ENCODE peak calls at places on chromosomes 13 and 19, in four cellular contexts. L is fibroblast of lung, N is body of pancreas, E is DND-41. A is an unnamed sample. For H3K4me1, the result is how much of the 10 kb centered on the place peaks cover.

GRCh38 chr19:33804021-33804799 is 7.5 kb downstream of the KCTD15 start:
- DNase-seq in E (no peak), N (peak), L (peak), A (no peak)

GRCh38 chr19:42273407-42274064 is 4.5 kb downstream of the CIC start:
- DNase-seq in L (no peak), E (no peak), N (no peak), A (no peak)

GRCh38 chr13:51645154-51645650 is 60.9 kb downstream of the WDFY2 start:
- DNase-seq in L (peak), N (no peak), E (peak), A (no peak)

GRCh38 chr19:8611391-8611883 is 922 bp upstream of the ADAMTS10 start:
- DNase-seq in N (no peak), E (peak), L (no peak), A (no peak)

GRCh38 chr19:40862785-40863184 is 12.5 kb upstream of the CYP2A6 start:
- DNase-seq in E (no peak), N (no peak), L (peak), A (no peak)

GRCh38 chr19:55305491-55305890 is 19.6 kb downstream of the TMEM150B start:
- DNase-seq in N (peak), E (peak), L (peak), A (peak)

GRCh38 chr19:10516671-10517286 is 468 bp downstream of the S1PR5 start:
- DNase-seq in E (no peak), L (no peak), N (peak), A (no peak)

GRCh38 chr13:46726347-46726746 is 70.6 kb downstream of the ESD start:
- DNase-seq in N (no peak), E (no peak), L (no peak), A (no peak)

GRCh38 chr19:48230555-48231129 is 25.1 kb downstream of the CARD8 start:
- DNase-seq in N (no peak), E (peak), L (no peak), A (no peak)

GRCh38 chr19:40662925-40663711 is 27.3 kb downstream of the NUMBL start:
- DNase-seq in E (peak), L (peak), N (peak), A (peak)

DNA sequence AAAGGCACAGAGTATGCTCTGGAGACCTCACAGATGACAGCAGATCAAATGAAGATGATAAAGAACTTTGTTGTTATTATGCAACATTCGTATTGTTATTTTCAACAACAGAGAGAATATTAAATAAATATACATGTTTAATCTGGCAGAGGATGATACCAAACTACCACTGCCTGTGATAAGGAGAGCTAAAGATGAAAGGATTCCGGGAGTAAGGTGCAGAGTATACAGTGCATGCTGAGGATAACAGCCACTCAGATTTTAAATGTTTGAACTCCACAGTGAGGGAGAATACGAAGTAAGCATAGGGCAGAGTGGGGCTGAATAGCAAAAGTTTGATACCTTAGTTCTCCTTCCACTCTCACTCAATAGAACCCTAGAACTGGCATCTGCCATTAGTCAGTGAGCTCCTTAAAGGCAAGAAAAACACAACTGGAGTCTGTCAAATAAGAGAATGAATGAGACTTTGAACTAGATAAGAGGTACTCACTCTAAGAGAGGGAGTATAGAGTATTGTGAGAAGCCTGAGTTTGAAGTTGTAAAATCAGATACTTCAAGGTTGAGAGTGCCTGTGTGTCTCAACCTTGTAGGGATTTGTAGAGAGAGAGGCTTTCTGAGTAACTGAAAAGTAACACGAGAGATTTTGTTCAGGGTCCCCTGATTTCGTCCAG is 78.5 kb downstream of the STARD13 start:
- DNase-seq in L (no peak), E (no peak), N (no peak), A (no peak)
- H3K4me1 ChIP-seq in L (under half), E (under half), N (half or more), A (under half)

GRCh38 chr19:43782689-43783231 is 2.0 kb upstream of the KCNN4 start:
- DNase-seq in N (no peak), E (no peak), L (no peak), A (no peak)
- H3K4me1 ChIP-seq in N (under half), E (under half), L (under half), A (under half)

GRCh38 chr13:27824121-27824520 is 31.8 kb downstream of the GSX1 start:
- DNase-seq in L (no peak), N (no peak), E (no peak), A (no peak)

GRCh38 chr13:27822873-27823311 is 30.6 kb downstream of the GSX1 start:
- DNase-seq in E (no peak), N (no peak), L (peak), A (no peak)

GRCh38 chr13:27820524-27821482 is 28.5 kb downstream of the GSX1 start:
- DNase-seq in E (no peak), L (no peak), N (no peak), A (no peak)

GRCh38 chr13:27821566-27821965 is 29.3 kb downstream of the GSX1 start:
- DNase-seq in E (no peak), L (peak), N (no peak), A (no peak)

GRCh38 chr13:27822258-27822872 is 30.1 kb downstream of the GSX1 start:
- DNase-seq in N (no peak), E (no peak), L (peak), A (no peak)
- H3K4me1 ChIP-seq in N (under half), E (under half), L (under half), A (under half)

GRCh38 chr13:99691552-99691951 is 190.3 kb downstream of the TM9SF2 start:
- DNase-seq in L (no peak), E (no peak), N (no peak), A (no peak)
- H3K4me1 ChIP-seq in L (under half), E (under half), N (under half), A (under half)

DNA sequence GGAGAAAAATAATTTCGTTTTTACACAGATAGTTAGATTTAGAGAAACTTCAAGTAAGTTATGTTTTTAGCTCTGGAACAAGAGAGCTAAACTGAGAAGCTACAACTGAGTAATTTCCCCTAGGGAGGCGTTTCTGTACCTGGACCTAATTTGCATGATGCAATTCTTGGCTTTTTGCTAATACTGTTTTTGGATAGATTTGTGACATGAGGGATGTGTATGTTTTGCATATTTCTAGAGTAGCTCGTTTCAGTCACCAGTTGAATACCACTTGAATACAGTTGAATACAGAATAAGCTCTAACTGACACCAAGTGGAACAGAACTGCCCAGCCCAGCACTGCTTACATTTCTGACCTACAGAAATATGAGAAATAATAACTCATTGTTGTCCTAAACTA is 1227.9 kb upstream of the SPRY2 start:
- DNase-seq in E (no peak), N (no peak), L (no peak), A (no peak)
- H3K4me1 ChIP-seq in E (under half), N (under half), L (under half), A (under half)

DNA sequence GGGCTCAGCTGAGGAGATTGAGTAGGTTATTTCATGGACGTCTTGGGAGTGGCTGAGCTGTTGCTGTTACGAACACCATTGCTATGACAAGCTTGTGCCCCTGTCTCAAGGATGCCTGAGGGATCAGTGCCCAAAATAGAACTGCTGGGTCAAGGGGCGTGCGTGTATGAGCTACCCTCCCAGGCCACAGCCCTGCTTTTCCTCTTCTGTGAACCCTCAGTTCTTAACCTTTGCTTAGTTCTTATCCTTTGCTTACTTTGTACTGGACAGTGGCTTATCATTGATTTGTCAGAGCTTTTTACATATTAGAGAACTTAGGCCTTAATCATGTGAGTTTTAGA is 9.0 kb downstream of the ARHGAP45 start:
- DNase-seq in L (no peak), N (no peak), E (no peak), A (no peak)
- H3K4me1 ChIP-seq in L (under half), N (under half), E (under half), A (half or more)

DNA sequence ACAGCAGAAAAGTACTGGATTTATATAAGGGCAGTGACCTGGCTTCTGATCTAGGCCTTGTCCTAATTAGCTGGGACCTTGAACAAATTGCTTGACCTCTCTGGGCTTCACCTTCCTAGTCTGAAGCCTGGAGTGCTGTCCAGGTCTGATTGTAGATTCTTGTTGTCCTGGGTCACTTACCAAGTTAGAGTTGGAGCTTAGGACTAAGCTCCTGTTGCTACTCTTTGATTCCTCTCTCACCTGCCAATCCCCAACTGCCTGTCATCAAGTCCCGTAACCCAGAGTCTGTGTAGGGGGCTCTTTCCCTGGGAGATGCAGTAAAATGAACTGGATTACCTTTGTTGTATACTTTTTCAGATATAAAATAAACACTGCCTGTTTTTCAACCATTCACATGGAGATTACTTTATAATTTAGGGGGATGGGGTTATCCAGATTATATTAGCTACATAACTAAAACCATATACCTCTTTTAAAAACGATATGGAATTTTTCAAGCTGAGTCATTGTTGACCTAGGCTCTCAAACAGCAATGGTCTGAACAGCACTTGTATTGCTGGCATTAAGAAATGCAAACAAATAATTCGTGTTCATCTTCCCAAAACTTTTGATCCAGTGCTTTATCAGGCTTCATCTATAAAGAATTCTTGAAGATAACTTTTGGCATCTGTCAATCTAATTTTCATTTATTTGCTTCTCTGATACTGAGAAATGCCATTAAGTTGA is 5.8 kb downstream of the ARHGAP35 start:
- DNase-seq in L (no peak), E (no peak), N (no peak), A (no peak)
- H3K4me1 ChIP-seq in L (under half), E (under half), N (half or more), A (under half)

GRCh38 chr13:27130223-27131015 is 41.2 kb downstream of the USP12 start:
- DNase-seq in L (peak), N (no peak), E (no peak), A (no peak)

GRCh38 chr13:27131906-27132305 is 39.7 kb downstream of the USP12 start:
- DNase-seq in N (no peak), L (no peak), E (no peak), A (no peak)

GRCh38 chr13:27131202-27131623 is 40.4 kb downstream of the USP12 start:
- DNase-seq in N (no peak), L (no peak), E (no peak), A (no peak)

GRCh38 chr13:27133889-27134288 is 37.7 kb downstream of the USP12 start:
- DNase-seq in N (no peak), E (no peak), L (no peak), A (no peak)

GRCh38 chr13:27132538-27132937 is 39.1 kb downstream of the USP12 start:
- DNase-seq in L (no peak), N (no peak), E (no peak), A (no peak)
- H3K4me1 ChIP-seq in L (under half), N (under half), E (under half), A (under half)